ENCODE peak calls at places on chromosome 2, in eight cellular contexts. One of them, this sample, is unnamed.

GRCh38 chr2:11213975-11214374 is 58.7 kb downstream of the SLC66A3 start:
- DNase-seq in T-cell: no peak
- DNase-seq in posterior vena cava: no peak
- DNase-seq in stimulated activated CD8-positive, alpha-beta memory T cell treated with anti-CD3 and anti-CD28 coated beads, Interleukin-4, amount 100 ng/mL, for 48 hours: no peak
- DNase-seq in mammary epithelial cell: no peak
- DNase-seq in DMS153: no peak
- DNase-seq in CD4-positive, alpha-beta T cell: no peak
- DNase-seq in DMS 273 treated with DMSO at 0.1 percent for 48 hours: no peak
- DNase-seq in this sample: no peak

GRCh38 chr2:238998775-238999174 is 150.9 kb downstream of the TWIST2 start:
- DNase-seq in CD4-positive, alpha-beta T cell: no peak
- DNase-seq in DMS 273 treated with DMSO at 0.1 percent for 48 hours: no peak
- DNase-seq in posterior vena cava: no peak
- DNase-seq in DMS153: no peak
- DNase-seq in mammary epithelial cell: no peak
- DNase-seq in T-cell: no peak
- DNase-seq in stimulated activated CD8-positive, alpha-beta memory T cell treated with anti-CD3 and anti-CD28 coated beads, Interleukin-4, amount 100 ng/mL, for 48 hours: no peak
- DNase-seq in this sample: no peak

GRCh38 chr2:208501217-208501616 is 94.6 kb downstream of the PTH2R start:
- DNase-seq in DMS153: peak; percentile 88
- DNase-seq in mammary epithelial cell: no peak
- DNase-seq in CD4-positive, alpha-beta T cell: no peak
- DNase-seq in stimulated activated CD8-positive, alpha-beta memory T cell treated with anti-CD3 and anti-CD28 coated beads, Interleukin-4, amount 100 ng/mL, for 48 hours: no peak
- DNase-seq in posterior vena cava: no peak
- DNase-seq in T-cell: no peak
- DNase-seq in DMS 273 treated with DMSO at 0.1 percent for 48 hours: no peak
- DNase-seq in this sample: no peak

GRCh38 chr2:239238381-239238780 is 162.4 kb downstream of the HDAC4 start:
- DNase-seq in mammary epithelial cell: no peak
- DNase-seq in DMS153: no peak
- DNase-seq in DMS 273 treated with DMSO at 0.1 percent for 48 hours: no peak
- DNase-seq in CD4-positive, alpha-beta T cell: no peak
- DNase-seq in stimulated activated CD8-positive, alpha-beta memory T cell treated with anti-CD3 and anti-CD28 coated beads, Interleukin-4, amount 100 ng/mL, for 48 hours: no peak
- DNase-seq in T-cell: no peak
- DNase-seq in posterior vena cava: no peak
- DNase-seq in this sample: no peak

GRCh38 chr2:226796012-226796839 is 3.4 kb downstream of the IRS1 start:
- DNase-seq in DMS153: no peak
- DNase-seq in mammary epithelial cell: no peak
- DNase-seq in CD4-positive, alpha-beta T cell: no peak
- DNase-seq in T-cell: no peak
- DNase-seq in stimulated activated CD8-positive, alpha-beta memory T cell treated with anti-CD3 and anti-CD28 coated beads, Interleukin-4, amount 100 ng/mL, for 48 hours: no peak
- DNase-seq in posterior vena cava: peak; percentile 78
- DNase-seq in DMS 273 treated with DMSO at 0.1 percent for 48 hours: no peak
- DNase-seq in this sample: no peak

GRCh38 chr2:38620282-38620977 is 17.7 kb upstream of the HNRNPLL start:
- DNase-seq in DMS 273 treated with DMSO at 0.1 percent for 48 hours: no peak
- DNase-seq in posterior vena cava: no peak
- DNase-seq in stimulated activated CD8-positive, alpha-beta memory T cell treated with anti-CD3 and anti-CD28 coated beads, Interleukin-4, amount 100 ng/mL, for 48 hours: no peak
- DNase-seq in CD4-positive, alpha-beta T cell: no peak
- DNase-seq in T-cell: no peak
- DNase-seq in mammary epithelial cell: no peak
- DNase-seq in DMS153: peak; percentile 85
- DNase-seq in this sample: no peak

GRCh38 chr2:108932736-108933135 is 56.3 kb downstream of the EDAR start:
- DNase-seq in CD4-positive, alpha-beta T cell: no peak
- DNase-seq in stimulated activated CD8-positive, alpha-beta memory T cell treated with anti-CD3 and anti-CD28 coated beads, Interleukin-4, amount 100 ng/mL, for 48 hours: no peak
- DNase-seq in DMS153: no peak
- DNase-seq in mammary epithelial cell: no peak
- DNase-seq in posterior vena cava: no peak
- DNase-seq in T-cell: no peak
- DNase-seq in DMS 273 treated with DMSO at 0.1 percent for 48 hours: no peak
- DNase-seq in this sample: no peak

GRCh38 chr2:215386566-215386965 is 49.3 kb downstream of the FN1 start:
- DNase-seq in CD4-positive, alpha-beta T cell: no peak
- DNase-seq in mammary epithelial cell: no peak
- DNase-seq in T-cell: no peak
- DNase-seq in posterior vena cava: no peak
- DNase-seq in DMS153: no peak
- DNase-seq in stimulated activated CD8-positive, alpha-beta memory T cell treated with anti-CD3 and anti-CD28 coated beads, Interleukin-4, amount 100 ng/mL, for 48 hours: no peak
- DNase-seq in DMS 273 treated with DMSO at 0.1 percent for 48 hours: no peak
- DNase-seq in this sample: no peak